ENCODE peak calls at places on chromosomes 3 and 15, in nine cellular contexts. I, M, J, E, L, Y, B, H and X are unnamed samples.
A peak's percentile ranks its signal among the peaks of the same experiment; 100 is the strongest.

GRCh38 chr3:71926242-71926560 is 141.3 kb upstream of the PROK2 start:
- DNase-seq in J (no peak), I (peak; percentile 4), M (peak; percentile 26), Y (no peak), H (peak; percentile 44), E (no peak), L (no peak), B (no peak), X (no peak)

GRCh38 chr3:129315386-129315991 is 36.8 kb downstream of the HMCES start:
- DNase-seq in H (peak; percentile 38), J (peak; percentile 89), Y (peak; percentile 87), M (peak; percentile 18), I (peak; percentile 23), B (peak; percentile 13), L (no peak), E (peak; percentile 67), X (peak; percentile 92)

GRCh38 chr3:94226058-94226457 is 163.2 kb downstream of the NSUN3 start:
- DNase-seq in H (no peak), I (peak; percentile 8), L (no peak), J (no peak), Y (no peak), B (no peak), E (no peak), M (no peak), X (peak; percentile 65)

GRCh38 chr3:28171962-28172361 is 69.5 kb upstream of the CMC1 start:
- DNase-seq in I (peak; percentile 34), J (no peak), M (no peak), L (no peak), E (no peak), B (no peak), Y (no peak), H (no peak), X (no peak)

GRCh38 chr3:170961616-170962400 is 53.4 kb upstream of the EIF5A2 start:
- DNase-seq in I (peak; percentile 69), M (peak; percentile 33), L (no peak), B (no peak), E (no peak), J (no peak), H (peak; percentile 46), Y (no peak), X (peak; percentile 66)

GRCh38 chr3:47405820-47406761 is 25.3 kb downstream of the PTPN23 start:
- DNase-seq in B (no peak), L (no peak), M (no peak), J (no peak), I (no peak), Y (peak; percentile 45), H (no peak), E (no peak), X (no peak)

GRCh38 chr3:182375921-182376320 is 417.4 kb upstream of the ATP11B start:
- DNase-seq in H (no peak), I (no peak), E (no peak), M (no peak), Y (no peak), B (no peak), J (no peak), L (no peak), X (peak; percentile 37)

GRCh38 chr3:160577551-160578195 is 12.3 kb upstream of the KPNA4 start:
- DNase-seq in M (peak; percentile 39), H (peak; percentile 42), I (peak; percentile 36), J (no peak), B (no peak), Y (no peak), E (no peak), L (peak; percentile 11), X (peak; percentile 91)

GRCh38 chr3:9098716-9099675 is 135.7 kb upstream of the RAD18 start:
- DNase-seq in L (no peak), J (no peak), H (peak; percentile 23), E (no peak), Y (no peak), I (no peak), M (no peak), B (no peak), X (no peak)

GRCh38 chr3:130760922-130761321 is 14.3 kb upstream of the PIK3R4 start:
- DNase-seq in Y (no peak), J (no peak), L (no peak), H (no peak), I (no peak), E (no peak), B (no peak), M (peak; percentile 5), X (no peak)

GRCh38 chr3:117407317-117407716 is 697.7 kb downstream of the TUSC7 start:
- DNase-seq in J (no peak), L (no peak), E (no peak), Y (no peak), I (peak; percentile 27), H (peak; percentile 36), B (no peak), M (peak; percentile 37), X (peak; percentile 39)

GRCh38 chr3:186825294-186825821 is 17.2 kb upstream of the ADIPOQ start:
- DNase-seq in J (peak; percentile 75), I (peak; percentile 58), Y (peak; percentile 86), B (no peak), E (no peak), L (no peak), H (peak; percentile 81), M (no peak), X (peak; percentile 89)

GRCh38 chr15:47587938-47588817 is 129.1 kb upstream of the SEMA6D start:
- DNase-seq in Y (no peak), L (no peak), E (peak; percentile 71), I (no peak), J (no peak), B (no peak), M (no peak), H (peak; percentile 64), X (peak; percentile 78)

GRCh38 chr3:49180116-49180515 is 8.7 kb downstream of the KLHDC8B start:
- DNase-seq in I (no peak), J (no peak), L (no peak), E (no peak), B (no peak), Y (no peak), M (no peak), H (no peak), X (peak; percentile 31)

GRCh38 chr3:128075516-128076464 is 23.6 kb downstream of the SEC61A1 start:
- DNase-seq in E (peak; percentile 92), M (peak; percentile 77), J (peak; percentile 99), H (peak; percentile 95), B (peak; percentile 82), I (peak; percentile 86), Y (peak; percentile 95), L (peak; percentile 61), X (peak; percentile 97)
- H3K27ac ChIP-seq in E (peak overlapping the region; percentile 32), M (peak overlapping the region; percentile 53), J (peak overlapping the region; percentile 46), H (no peak overlapping the region), B (peak overlapping the region; percentile 20), I (peak overlapping the region; percentile 72), Y (no peak overlapping the region), L (peak overlapping the region; percentile 60), X (no peak overlapping the region)

GRCh38 chr3:169148448-169149348 is 514.8 kb downstream of the MECOM start:
- DNase-seq in E (no peak), L (no peak), Y (no peak), M (no peak), I (no peak), J (no peak), B (no peak), H (peak; percentile 39), X (no peak)
- H3K27ac ChIP-seq in E (peak overlapping the region; percentile 88), L (peak overlapping the region; percentile 66), Y (peak overlapping the region; percentile 82), M (no peak overlapping the region), I (no peak overlapping the region), J (peak overlapping the region; percentile 76), B (no peak overlapping the region), H (no peak overlapping the region), X (no peak overlapping the region)

GRCh38 chr15:43769584-43770228 is 7.1 kb downstream of the ELL3 start:
- DNase-seq in J (no peak), E (peak; percentile 52), H (peak; percentile 69), Y (no peak), B (peak; percentile 38), M (peak; percentile 39), I (peak; percentile 73), L (no peak), X (peak; percentile 90)

GRCh38 chr15:43762824-43763223 is 13.9 kb downstream of the ELL3 start:
- DNase-seq in M (no peak), I (peak; percentile 84), Y (no peak), L (no peak), E (no peak), H (no peak), J (no peak), B (no peak), X (no peak)

DNA sequence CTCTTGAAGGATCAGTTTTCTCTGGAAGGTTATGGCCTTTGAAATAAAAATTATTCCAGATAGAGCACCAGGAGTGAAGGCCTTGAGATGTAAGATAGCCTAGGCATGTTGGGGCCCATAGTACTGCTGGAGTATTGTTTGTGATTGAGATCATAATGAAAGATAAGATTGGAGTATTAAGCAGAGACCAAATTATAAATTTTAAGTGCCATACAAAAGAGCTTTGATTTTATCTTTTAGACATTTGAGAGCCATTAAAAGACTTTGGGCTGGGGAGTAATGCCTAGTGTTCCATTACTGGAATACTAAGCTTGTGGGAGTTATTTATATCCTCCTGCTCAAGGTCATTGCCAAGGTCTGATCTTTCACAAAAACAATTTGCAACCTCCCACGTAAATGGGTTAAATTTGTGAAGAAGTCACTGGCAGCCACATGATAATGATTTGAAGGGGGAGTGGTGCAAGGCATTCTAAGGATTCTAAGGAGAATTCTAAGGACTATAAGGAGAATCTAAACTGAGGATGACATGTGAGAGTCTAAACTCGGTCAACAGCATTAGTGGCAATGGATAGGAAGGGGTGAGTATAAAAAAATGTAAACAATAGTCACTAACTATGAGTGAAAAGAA is 12.8 kb downstream of the ELL3 start:
- DNase-seq in Y (no peak), B (no peak), I (no peak), L (no peak), M (no peak), H (no peak), J (no peak), E (no peak), X (no peak)
- H3K27ac ChIP-seq in Y (no peak overlapping the region), B (no peak overlapping the region), I (no peak overlapping the region), L (no peak overlapping the region), M (no peak overlapping the region), H (no peak overlapping the region), J (no peak overlapping the region), E (peak overlapping the region; percentile 4), X (no peak overlapping the region)

DNA sequence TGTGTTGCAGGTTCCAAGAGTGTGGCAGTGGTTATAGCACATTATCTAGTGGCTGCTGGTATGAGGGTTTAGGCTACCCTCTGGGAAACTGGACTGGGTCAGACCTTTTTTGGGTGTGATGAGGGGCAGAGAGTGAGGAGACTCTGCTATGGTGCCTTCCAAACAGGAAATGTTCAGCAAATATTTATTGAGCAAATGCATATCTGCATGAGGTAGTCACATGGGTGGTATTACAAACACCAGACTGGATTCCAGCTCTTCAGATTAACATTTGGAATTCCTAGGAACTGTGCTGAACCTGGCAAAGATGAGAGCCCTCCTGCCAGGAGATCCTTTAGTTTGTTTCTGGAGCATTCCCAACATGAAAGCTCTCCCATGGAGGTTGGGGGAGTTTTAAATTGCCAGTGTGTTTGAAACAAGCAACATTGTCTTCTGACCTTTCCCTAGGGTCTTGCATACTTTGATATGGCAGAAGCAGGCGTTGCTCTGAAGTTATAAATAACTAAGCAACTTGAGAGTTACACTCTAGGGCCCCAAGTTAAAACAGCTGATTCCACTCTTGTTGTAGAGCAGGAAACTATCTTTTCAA is 341.2 kb upstream of the C2CD4B start:
- DNase-seq in L (no peak), B (no peak), E (no peak), J (no peak), Y (no peak), I (peak; percentile 53), H (peak; percentile 52), M (peak; percentile 85), X (peak; percentile 57)
- H3K27ac ChIP-seq in L (peak overlapping the region; percentile 57), B (no peak overlapping the region), E (peak overlapping the region; percentile 84), J (no peak overlapping the region), Y (no peak overlapping the region), I (peak overlapping the region; percentile 62), H (no peak overlapping the region), M (peak overlapping the region; percentile 62), X (peak overlapping the region; percentile 21)